ENCODE peak calls at places on chromosomes 3 and 15, in four cellular contexts. P, V, B and F are unnamed samples.

GRCh38 chr3:171994646-171995441 is 44.5 kb upstream of the FNDC3B start:
- DNase-seq in P (no peak), B (no peak), V (peak), F (peak)

GRCh38 chr3:144466114-144466513 is 494.5 kb downstream of the DIPK2A start:
- DNase-seq in B (no peak), P (no peak), V (no peak), F (no peak)

GRCh38 chr3:16151109-16151508 is 23.4 kb upstream of the GALNT15 start:
- DNase-seq in V (peak), B (peak), P (no peak), F (peak)

GRCh38 chr3:7309707-7310106 is 448.8 kb downstream of the GRM7 start:
- DNase-seq in V (peak), P (no peak), B (no peak), F (peak)

GRCh38 chr15:74780523-74780982 is 1.3 kb upstream of the CSK start:
- DNase-seq in V (no peak), P (no peak), B (no peak), F (no peak)

GRCh38 chr3:172675371-172676193 is 35.3 kb downstream of the NCEH1 start:
- DNase-seq in V (peak), B (peak), P (peak), F (peak)

GRCh38 chr3:142278451-142278850 is 53.1 kb upstream of the GK5 start:
- DNase-seq in B (no peak), P (no peak), V (peak), F (peak)

GRCh38 chr15:63238796-63239195 is 38.6 kb upstream of the APH1B start:
- DNase-seq in P (no peak), V (peak), B (no peak), F (peak)

GRCh38 chr3:67898916-67899315 is 244.5 kb upstream of the SUCLG2 start:
- DNase-seq in V (no peak), B (no peak), P (no peak), F (no peak)